ENCODE peak calls at places on chromosomes 12 and 14, in seven cellular contexts. V is SK-N-SH, L is H1, C is K562, G is HCT116, W is GM12878, Z is HepG2. B is an unnamed sample.

GRCh38 chr14:78356406-78356805 is 186.2 kb downstream of the NRXN3 start:
- DNase-seq in V (no peak), Z (no peak), L (no peak), G (no peak), W (no peak), C (no peak), B (no peak)

GRCh38 chr14:103696027-103696402 is 19.2 kb downstream of the XRCC3 start:
- DNase-seq in C (no peak), W (no peak), V (peak), Z (no peak), L (no peak), G (no peak), B (no peak)

GRCh38 chr14:64910847-64911495 is 3.3 kb upstream of the CHURC1 start:
- DNase-seq in V (peak), C (no peak), W (no peak), G (peak), L (no peak), Z (peak), B (no peak)

GRCh38 chr12:17062296-17063061 is 456.5 kb upstream of the LMO3 start:
- DNase-seq in L (no peak), V (no peak), C (no peak), Z (no peak), W (no peak), G (no peak), B (no peak)

GRCh38 chr12:121388421-121388981 is 11.4 kb upstream of the RNF34 start:
- DNase-seq in G (no peak), C (peak), L (no peak), Z (peak), V (no peak), W (no peak), B (no peak)

GRCh38 chr14:103099081-103099732 is 4.7 kb downstream of the EXOC3L4 start:
- DNase-seq in W (no peak), C (peak), Z (peak), G (no peak), L (no peak), V (no peak), B (no peak)

GRCh38 chr12:57845478-57846284 is 848 bp downstream of the CTDSP2 start:
- DNase-seq in W (no peak), C (peak), Z (peak), G (no peak), V (peak), L (peak), B (peak)

GRCh38 chr12:120013659-120014380 is 24.8 kb downstream of the BICDL1 start:
- DNase-seq in Z (peak), W (peak), C (peak), G (peak), L (no peak), V (no peak), B (no peak)

GRCh38 chr12:21334771-21335325 is at the start of gene SLCO1A2:
- DNase-seq in L (no peak), C (no peak), V (no peak), G (no peak), W (no peak), Z (no peak), B (no peak)

GRCh38 chr12:103455020-103455763 is 40.6 kb downstream of the C12orf42 start:
- DNase-seq in Z (no peak), W (no peak), C (no peak), L (no peak), V (no peak), G (no peak), B (no peak)

GRCh38 chr14:73463411-73463810 is 5.1 kb upstream of the NUMB start:
- DNase-seq in V (no peak), L (no peak), W (no peak), C (no peak), Z (peak), G (no peak), B (no peak)

GRCh38 chr14:20563966-20564365 is 3.1 kb upstream of the RNASE9 start:
- DNase-seq in W (no peak), G (no peak), C (no peak), V (no peak), L (no peak), Z (no peak), B (no peak)

GRCh38 chr12:116773276-116773731 is 35.2 kb downstream of the RNFT2 start:
- DNase-seq in Z (peak), V (no peak), G (peak), L (peak), W (no peak), C (peak), B (no peak)

GRCh38 chr12:14394317-14395058 is 29.0 kb downstream of the ATF7IP start:
- DNase-seq in W (peak), V (peak), L (no peak), Z (peak), G (peak), C (peak), B (peak)

GRCh38 chr12:24541193-24541871 is 407.6 kb downstream of the BCAT1 start:
- DNase-seq in V (no peak), G (no peak), L (no peak), C (no peak), W (no peak), Z (no peak), B (no peak)

GRCh38 chr12:52063986-52064649 is 5.7 kb upstream of the ATG101 start:
- DNase-seq in W (no peak), C (peak), L (no peak), V (no peak), G (no peak), Z (no peak), B (no peak)

GRCh38 chr14:87529081-87529480 is 463.9 kb downstream of the GALC start:
- DNase-seq in Z (no peak), V (no peak), L (no peak), C (no peak), W (no peak), G (no peak), B (no peak)

GRCh38 chr14:67365476-67365875 is 5.3 kb downstream of the EIF2S1 start:
- DNase-seq in C (no peak), G (no peak), W (no peak), V (no peak), Z (no peak), L (no peak), B (no peak)

GRCh38 chr12:111268738-111269572 is 99.9 kb downstream of the PHETA1 start:
- DNase-seq in G (peak), V (peak), W (no peak), C (peak), Z (no peak), L (peak), B (no peak)

GRCh38 chr14:71395151-71395604 is 487.9 kb downstream of the PCNX1 start:
- DNase-seq in Z (no peak), G (no peak), W (no peak), C (no peak), L (no peak), V (no peak), B (no peak)

GRCh38 chr12:112112423-112113132 is 4.0 kb upstream of the NAA25 start:
- DNase-seq in V (no peak), G (peak), W (no peak), Z (no peak), L (no peak), C (no peak), B (no peak)

GRCh38 chr12:7833831-7834230 is 38.9 kb downstream of the SLC2A14 start:
- DNase-seq in W (no peak), C (no peak), V (no peak), Z (peak), G (no peak), L (no peak), B (no peak)

GRCh38 chr12:64178122-64178521 is 44.0 kb downstream of the KICS2 start:
- DNase-seq in Z (no peak), W (no peak), G (no peak), L (no peak), C (no peak), V (no peak), B (no peak)
- TF ChIP-seq JUND in Z (no peak), W (no peak), G (no peak), L (no peak), C (no peak), V (peak), B (no peak)

GRCh38 chr12:45575417-45575816 is 154.1 kb upstream of the ARID2 start:
- DNase-seq in V (no peak), L (no peak), C (no peak), W (no peak), G (no peak), Z (no peak), B (no peak)

GRCh38 chr12:45572114-45572513 is 157.4 kb upstream of the ARID2 start:
- DNase-seq in G (no peak), C (no peak), V (no peak), Z (no peak), L (no peak), W (no peak), B (no peak)

GRCh38 chr12:45577844-45578399 is 151.6 kb upstream of the ARID2 start:
- DNase-seq in W (no peak), Z (no peak), L (no peak), C (no peak), V (no peak), G (no peak), B (no peak)

GRCh38 chr12:45580570-45580969 is 148.9 kb upstream of the ARID2 start:
- DNase-seq in L (no peak), V (no peak), W (no peak), Z (no peak), C (no peak), G (no peak), B (no peak)

DNA sequence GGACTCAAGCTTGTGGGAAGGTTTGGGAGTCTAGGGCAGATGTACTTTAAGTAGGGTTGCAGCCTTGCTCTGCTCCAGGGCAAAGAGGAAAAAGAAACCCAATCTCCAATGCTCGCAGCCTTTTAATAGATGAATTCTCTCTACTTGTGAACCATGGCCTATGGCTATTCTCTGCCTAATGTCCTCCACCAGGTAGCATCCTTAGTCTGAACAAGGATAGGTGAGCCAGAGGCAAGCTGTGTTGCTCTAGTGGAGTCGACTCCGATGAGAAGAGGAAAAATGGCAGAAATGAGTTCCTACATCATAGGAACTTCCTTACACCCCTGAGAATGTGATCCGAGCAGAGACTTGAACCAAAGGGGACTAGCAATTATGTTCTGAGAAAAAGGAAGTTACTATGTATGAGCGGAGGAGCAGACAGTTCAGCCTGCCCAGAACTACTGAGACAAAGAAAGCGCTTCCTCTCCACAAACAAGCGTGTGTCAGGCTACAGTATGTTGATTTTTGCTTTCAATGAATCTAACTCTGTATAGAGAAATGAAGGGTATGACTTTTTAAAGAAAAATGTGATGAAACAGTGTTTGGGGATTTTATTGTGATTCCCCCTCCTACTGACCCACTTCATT is 153.6 kb upstream of the ARID2 start:
- DNase-seq in G (no peak), V (no peak), Z (no peak), L (no peak), W (peak), C (no peak), B (no peak)
- TF ChIP-seq JUND in G (no peak), V (no peak), Z (no peak), L (no peak), W (no peak), C (no peak), B (no peak)

GRCh38 chr14:31758941-31759340 is 197.7 kb downstream of the NUBPL start:
- DNase-seq in L (no peak), W (no peak), C (no peak), G (no peak), V (no peak), Z (no peak), B (no peak)
- TF ChIP-seq JUND in L (no peak), W (no peak), C (no peak), G (no peak), V (no peak), Z (no peak), B (no peak)

GRCh38 chr12:113471619-113472171 is at the start of gene LHX5:
- DNase-seq in V (peak), C (no peak), W (no peak), G (no peak), Z (no peak), L (no peak), B (no peak)

GRCh38 chr12:113469224-113469652 is 2.4 kb downstream of the LHX5 start:
- DNase-seq in G (no peak), V (no peak), L (no peak), W (no peak), C (no peak), Z (no peak), B (no peak)

GRCh38 chr12:113469893-113470743 is 1.6 kb downstream of the LHX5 start:
- DNase-seq in W (no peak), L (no peak), Z (no peak), V (peak), C (no peak), G (no peak), B (no peak)

GRCh38 chr12:113472191-113473190 is 820 bp upstream of the LHX5 start:
- DNase-seq in Z (no peak), V (peak), G (no peak), C (no peak), L (peak), W (no peak), B (no peak)

DNA sequence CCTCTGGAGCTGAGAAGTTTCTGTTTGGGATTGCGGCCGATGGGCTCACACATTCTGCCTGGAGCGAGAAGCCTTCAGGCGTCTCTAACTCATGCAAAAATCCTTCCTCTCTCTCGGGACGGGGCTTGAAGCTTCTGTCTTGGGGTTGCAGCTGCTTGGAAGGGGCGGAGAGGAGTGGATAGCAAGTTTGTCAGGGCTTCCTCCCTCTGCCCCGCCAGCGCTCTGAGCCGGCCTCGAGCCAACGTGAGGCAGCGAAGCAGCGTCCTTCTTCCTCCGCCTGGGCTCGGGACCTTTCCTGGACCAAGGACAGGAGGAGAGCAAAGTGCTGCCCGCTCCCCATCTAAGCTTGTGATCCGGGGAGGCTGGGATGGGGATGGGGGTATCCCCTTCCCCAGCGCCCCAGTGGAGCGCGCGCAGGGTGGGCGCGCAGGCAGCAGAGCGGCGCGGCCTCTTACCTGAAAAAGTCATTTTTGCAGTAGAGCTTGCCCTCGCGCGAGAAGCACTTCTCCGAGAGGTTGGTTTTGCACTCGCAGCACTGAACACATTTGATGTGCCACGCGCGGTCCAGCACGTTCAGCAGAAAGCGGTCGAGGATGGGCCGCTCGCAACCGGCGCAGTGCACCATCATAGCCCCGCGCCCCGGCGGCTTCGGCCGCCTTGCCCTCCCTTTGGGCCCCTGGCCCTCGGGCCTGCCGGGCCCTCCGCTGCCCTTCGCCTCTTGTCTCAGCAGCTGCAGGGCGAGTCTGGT is 626 bp downstream of the LHX5 start:
- DNase-seq in G (no peak), C (no peak), L (peak), V (peak), Z (no peak), W (no peak), B (no peak)
- TF ChIP-seq JUND in G (no peak), C (no peak), L (no peak), V (no peak), Z (no peak), W (no peak), B (no peak)

DNA sequence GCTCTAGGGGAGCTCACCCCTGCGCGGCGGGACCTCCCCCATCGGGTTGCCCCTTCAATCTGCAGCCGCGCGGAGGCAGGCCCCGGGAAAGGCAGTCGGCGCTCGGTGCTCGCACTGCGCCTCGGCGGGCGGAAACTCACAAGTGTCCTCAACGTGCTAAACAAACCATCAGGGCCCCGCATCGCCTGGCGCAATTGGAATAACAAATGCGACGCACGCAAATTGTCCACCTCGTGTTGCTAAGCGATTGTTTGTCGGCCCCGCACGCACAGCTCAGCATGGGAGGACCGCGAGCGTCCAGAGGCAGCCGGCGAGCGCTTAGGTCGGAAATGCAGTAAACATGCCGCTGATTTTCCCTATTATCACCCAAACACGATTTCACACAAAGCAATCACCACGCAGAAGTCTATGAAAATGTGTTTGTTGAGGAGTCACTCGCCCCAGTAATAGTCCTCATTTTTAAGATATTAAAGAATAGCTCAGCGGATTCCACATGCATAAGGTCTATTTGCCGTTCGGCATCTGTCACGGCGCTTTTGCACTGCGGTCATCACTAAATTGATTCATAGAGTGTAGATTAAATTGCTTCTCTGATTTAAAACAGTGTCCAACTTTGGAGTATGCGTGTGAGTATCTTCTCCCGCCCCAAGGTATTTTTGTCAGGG is 3.2 kb upstream of the GSC start:
- DNase-seq in G (no peak), W (no peak), L (peak), Z (no peak), V (no peak), C (no peak), B (no peak)
- TF ChIP-seq JUND in G (no peak), W (no peak), L (no peak), Z (no peak), V (no peak), C (no peak), B (no peak)

DNA sequence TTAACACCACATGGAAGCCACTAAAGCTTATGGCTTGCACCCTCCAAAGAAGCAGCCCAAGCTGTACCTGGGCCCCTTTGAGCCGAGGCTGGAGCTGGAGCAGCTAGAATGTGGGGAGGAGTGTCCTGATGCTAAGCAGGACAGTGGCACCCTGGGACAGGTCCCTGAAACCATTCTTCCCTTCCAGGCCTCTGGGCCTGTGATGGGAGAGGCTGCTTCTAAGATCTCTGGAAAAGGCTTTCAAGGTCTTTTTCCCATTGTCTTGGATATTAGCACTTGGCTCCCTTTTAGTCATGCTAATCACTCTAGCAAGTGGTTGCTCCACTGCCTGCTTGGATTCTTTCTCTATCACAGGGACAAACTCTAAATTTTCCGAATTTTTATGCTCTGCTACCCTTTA is 40.9 kb downstream of the OSBPL8 start:
- DNase-seq in Z (no peak), C (no peak), V (no peak), G (no peak), W (no peak), L (no peak), B (no peak)
- TF ChIP-seq JUND in Z (no peak), C (no peak), V (no peak), G (no peak), W (no peak), L (no peak), B (no peak)

DNA sequence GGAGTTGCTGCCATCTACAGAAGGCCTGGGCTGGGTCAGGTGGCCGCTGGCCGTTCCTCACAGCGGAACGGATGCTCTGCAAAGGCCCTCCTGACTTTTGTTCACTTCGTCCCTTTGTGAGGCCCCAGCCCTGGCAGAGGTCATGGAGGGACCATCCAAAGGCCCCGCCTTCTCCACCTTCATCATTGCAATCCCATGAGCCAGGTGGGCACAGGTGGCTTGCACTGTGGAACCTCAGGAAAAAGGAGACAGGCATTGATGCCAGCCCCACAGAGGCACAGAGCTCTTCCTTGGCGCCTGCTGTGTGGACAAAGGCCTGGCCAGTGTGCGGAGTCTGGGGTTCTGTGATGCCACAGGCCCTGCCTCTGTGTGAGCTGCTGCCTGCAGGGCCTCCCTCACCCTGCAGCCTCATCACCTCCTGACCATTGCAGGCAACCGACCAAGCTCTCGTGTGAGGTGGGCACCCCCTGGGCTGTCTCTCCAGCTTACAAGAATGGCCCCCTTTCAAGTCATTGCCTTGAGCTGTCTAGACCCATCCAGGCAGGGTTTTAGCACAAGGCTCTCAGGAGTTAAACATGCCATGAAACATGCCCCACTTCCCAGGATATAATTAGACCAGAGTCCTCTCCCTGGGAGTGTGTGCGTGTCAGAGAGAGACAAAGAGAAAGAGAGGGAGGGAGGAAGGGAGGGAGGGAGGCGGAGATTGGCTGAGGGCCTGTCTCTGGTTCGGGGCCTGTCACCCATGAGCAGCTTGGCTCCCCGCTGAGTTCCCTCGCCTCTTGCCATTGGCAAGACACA is 19.3 kb downstream of the NFKBIA start:
- DNase-seq in Z (peak), L (no peak), W (no peak), C (peak), V (peak), G (no peak), B (no peak)
- TF ChIP-seq JUND in Z (no peak), L (no peak), W (no peak), C (no peak), V (no peak), G (no peak), B (no peak)